ENCODE peak calls at places on chromosomes 7 and 10, in seven cellular contexts. M, B, W, N, G, K and V are unnamed samples.

GRCh38 chr10:65931291-65932080 is 994.4 kb upstream of the LRRTM3 start:
- DNase-seq in N (no peak), M (no peak), G (no peak), K (no peak), W (no peak), B (no peak), V (no peak)

GRCh38 chr10:29949411-29950011 is 109.9 kb downstream of the JCAD start:
- DNase-seq in B (no peak), M (no peak), W (no peak), G (no peak), K (peak), N (no peak), V (no peak)

GRCh38 chr7:149795126-149795525 is 21.7 kb upstream of the ZNF467 start:
- DNase-seq in K (no peak), N (no peak), W (no peak), M (no peak), G (no peak), B (no peak), V (no peak)

GRCh38 chr7:93315896-93316295 is 83.7 kb downstream of the VPS50 start:
- DNase-seq in N (no peak), B (no peak), K (no peak), M (no peak), W (no peak), G (no peak), V (no peak)

GRCh38 chr7:4683043-4683883 is 1.2 kb downstream of the FOXK1 start:
- DNase-seq in G (peak), M (peak), N (no peak), B (no peak), W (no peak), K (no peak), V (peak)

GRCh38 chr7:134004829-134005505 is 122.2 kb upstream of the LRGUK start:
- DNase-seq in N (no peak), B (no peak), W (no peak), G (no peak), M (no peak), K (no peak), V (peak)

GRCh38 chr7:155538293-155538692 is 8.1 kb downstream of the CNPY1 start:
- DNase-seq in N (no peak), M (no peak), B (no peak), G (no peak), K (no peak), W (no peak), V (no peak)

GRCh38 chr7:2004841-2005351 is 227.8 kb downstream of the MAD1L1 start:
- DNase-seq in W (no peak), M (no peak), G (peak), N (no peak), B (no peak), K (no peak), V (no peak)

GRCh38 chr10:30045961-30046360 is 13.4 kb downstream of the JCAD start:
- DNase-seq in B (no peak), M (no peak), N (no peak), K (no peak), G (no peak), W (no peak), V (no peak)

GRCh38 chr7:11319491-11320274 is 346.0 kb downstream of the PHF14 start:
- DNase-seq in B (no peak), G (no peak), M (no peak), W (no peak), K (no peak), N (no peak), V (no peak)

GRCh38 chr7:97094531-97094930 is 23.0 kb upstream of the SDHAF3 start:
- DNase-seq in M (no peak), N (no peak), W (no peak), G (no peak), K (no peak), B (no peak), V (no peak)

GRCh38 chr7:105014725-105015630 is 973 bp downstream of the KMT2E start:
- DNase-seq in M (peak), W (peak), N (no peak), K (peak), G (peak), B (no peak), V (peak)

GRCh38 chr10:17882557-17882956 is 69.2 kb upstream of the SLC39A12 start:
- DNase-seq in W (no peak), G (no peak), N (no peak), K (no peak), M (no peak), B (no peak), V (no peak)

GRCh38 chr7:71470948-71471347 is 339.0 kb downstream of the GALNT17 start:
- DNase-seq in B (no peak), G (no peak), M (no peak), K (no peak), W (no peak), N (no peak), V (no peak)

GRCh38 chr7:11706666-11707605 is 125.1 kb downstream of the THSD7A start:
- DNase-seq in B (no peak), K (no peak), N (no peak), M (peak), W (no peak), G (no peak), V (no peak)

GRCh38 chr7:133480868-133481267 is 228.0 kb downstream of the EXOC4 start:
- DNase-seq in N (no peak), K (no peak), M (no peak), W (no peak), B (no peak), G (no peak), V (no peak)

GRCh38 chr7:100607111-100607510 is 4.9 kb downstream of the PCOLCE start:
- DNase-seq in N (no peak), K (peak), M (no peak), B (no peak), W (no peak), G (no peak), V (no peak)

GRCh38 chr7:89772276-89772675 is 382.0 kb upstream of the STEAP1 start:
- DNase-seq in M (no peak), G (no peak), N (no peak), W (no peak), B (no peak), K (no peak), V (no peak)

GRCh38 chr7:112103246-112103645 is 103.0 kb downstream of the DOCK4 start:
- DNase-seq in M (no peak), K (peak), B (no peak), W (no peak), N (no peak), G (no peak), V (no peak)

GRCh38 chr10:43585981-43586738 is 11.7 kb upstream of the ZNF239 start:
- DNase-seq in W (no peak), M (no peak), N (no peak), G (no peak), B (no peak), K (no peak), V (no peak)

GRCh38 chr7:138878064-138878463 is 80.1 kb upstream of the ATP6V0A4 start:
- DNase-seq in W (no peak), G (no peak), N (no peak), K (no peak), B (no peak), M (no peak), V (no peak)

GRCh38 chr10:16891375-16892313 is 74.4 kb upstream of the RSU1 start:
- DNase-seq in G (peak), K (peak), M (peak), B (peak), W (peak), N (no peak), V (peak)

GRCh38 chr10:4038000-4038399 is 253.0 kb upstream of the KLF6 start:
- DNase-seq in W (no peak), G (no peak), K (no peak), B (no peak), N (no peak), M (no peak), V (no peak)

GRCh38 chr7:157682946-157683239 is 346.1 kb downstream of the DNAJB6 start:
- DNase-seq in G (peak), N (no peak), M (no peak), K (no peak), B (no peak), W (peak), V (no peak)

GRCh38 chr7:91050677-91051076 is 213.6 kb upstream of the FZD1 start:
- DNase-seq in N (no peak), G (no peak), K (no peak), M (no peak), W (no peak), B (no peak), V (no peak)

GRCh38 chr7:76296743-76297740 is 5.4 kb upstream of the HSPB1 start:
- DNase-seq in W (peak), N (peak), M (peak), B (no peak), K (peak), G (peak), V (no peak)

GRCh38 chr7:99837649-99838361 is 10.0 kb downstream of the CYP3A43 start:
- DNase-seq in G (no peak), B (no peak), K (no peak), N (no peak), W (no peak), M (no peak), V (peak)

GRCh38 chr10:89516149-89516832 is 19.1 kb downstream of the SLC16A12 start:
- DNase-seq in K (peak), B (no peak), G (no peak), W (peak), N (no peak), M (peak), V (peak)

GRCh38 chr10:93991101-93991500 is 2.6 kb upstream of the PLCE1 start:
- DNase-seq in B (no peak), N (no peak), K (no peak), M (no peak), G (no peak), W (no peak), V (no peak)

GRCh38 chr10:97336942-97337719 is 2.6 kb upstream of the FRAT2 start:
- DNase-seq in W (no peak), K (no peak), M (peak), N (no peak), B (no peak), G (peak), V (no peak)
- TF ChIP-seq POLR2A in W (no peak), K (no peak), M (peak), N (peak), B (no peak), G (no peak), V (no peak)

DNA sequence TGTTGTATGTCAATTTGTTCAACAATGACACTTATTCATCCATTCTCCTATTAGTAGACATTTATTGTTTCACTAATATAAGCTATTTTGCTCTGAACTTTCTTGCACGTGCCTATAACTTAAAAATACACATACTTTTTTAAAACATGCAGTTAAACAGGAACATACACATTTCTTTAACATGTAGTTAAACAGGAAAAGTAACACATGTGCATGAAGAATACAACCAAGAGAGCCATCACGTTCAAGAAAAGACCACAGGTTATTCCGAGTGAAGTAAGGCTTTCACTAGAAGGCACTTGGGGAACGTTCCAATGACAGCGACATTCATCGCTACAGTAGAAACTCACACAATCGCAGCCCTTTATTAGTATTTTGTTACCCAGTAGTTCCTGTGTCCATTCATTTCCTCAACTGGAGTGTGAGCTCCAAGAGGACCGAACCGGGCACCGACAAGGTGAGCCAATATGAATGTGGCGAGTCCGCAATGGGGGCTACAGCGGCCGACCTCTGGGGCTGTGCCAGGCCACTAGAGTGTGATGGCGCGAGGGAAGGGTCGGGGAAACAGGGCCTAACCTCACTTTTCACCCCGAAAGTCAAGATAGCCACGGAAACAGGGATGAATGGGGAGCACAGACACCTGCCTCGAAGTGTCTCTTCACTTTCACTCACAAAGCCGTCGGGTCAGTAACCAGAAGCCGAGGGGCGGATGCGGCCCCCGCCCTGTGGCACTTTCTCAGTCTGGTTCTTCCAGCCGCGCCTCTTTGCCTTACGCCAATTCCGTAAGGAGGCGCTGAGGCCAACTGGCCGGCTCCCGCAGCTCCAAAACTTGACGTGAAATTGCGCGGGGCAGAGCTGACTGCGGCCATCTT is 775 bp upstream of the SEPTIN7 start:
- DNase-seq in G (peak), W (peak), B (no peak), M (peak), K (peak), N (peak), V (peak)
- TF ChIP-seq POLR2A in G (no peak), W (no peak), B (peak), M (no peak), K (no peak), N (no peak), V (no peak)

GRCh38 chr7:141386881-141387280 is 164.3 kb upstream of the AGK start:
- DNase-seq in G (no peak), B (no peak), M (no peak), K (no peak), W (no peak), N (no peak), V (no peak)
- TF ChIP-seq POLR2A in G (no peak), B (no peak), M (no peak), K (no peak), W (no peak), N (no peak), V (no peak)

GRCh38 chr10:33005322-33006282 is 47.6 kb upstream of the ITGB1 start:
- DNase-seq in K (peak), B (peak), W (peak), M (peak), G (peak), N (no peak), V (peak)
- TF ChIP-seq POLR2A in K (peak), B (no peak), W (no peak), M (peak), G (no peak), N (peak), V (no peak)

GRCh38 chr10:49272251-49273081 is 26.5 kb upstream of the C10orf71 start:
- DNase-seq in K (peak), B (no peak), G (peak), N (no peak), W (peak), M (no peak), V (no peak)
- TF ChIP-seq POLR2A in K (no peak), B (no peak), G (no peak), N (no peak), W (no peak), M (no peak), V (no peak)

DNA sequence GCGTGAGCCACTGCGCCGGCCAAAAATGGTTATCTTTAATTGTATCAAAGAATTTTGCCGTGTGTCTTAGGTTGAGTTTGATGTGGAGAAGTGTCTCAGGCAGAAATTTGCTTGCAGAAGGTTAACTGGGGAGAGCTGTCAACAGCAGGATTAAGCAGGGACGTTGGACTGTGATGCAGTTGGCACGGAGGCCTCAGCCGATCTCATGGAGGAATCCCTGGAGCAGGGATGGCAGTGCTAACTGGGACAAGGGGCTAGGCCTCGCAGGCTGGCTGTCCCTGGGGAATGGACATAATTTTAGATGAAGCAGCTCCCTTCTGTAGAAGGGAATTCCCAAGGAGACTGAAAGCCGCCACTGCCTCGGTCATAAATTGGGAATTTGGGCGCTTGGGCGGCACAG is 12.3 kb upstream of the KIF5B start:
- DNase-seq in W (no peak), K (no peak), N (no peak), M (no peak), B (no peak), G (no peak), V (no peak)
- TF ChIP-seq POLR2A in W (no peak), K (no peak), N (no peak), M (no peak), B (no peak), G (no peak), V (no peak)